ENCODE peak calls at places on chromosomes 7 and 10, in nine cellular contexts. One of them, this sample, is unnamed.

GRCh38 chr10:8182841-8183240 is 128.4 kb downstream of the GATA3 start:
- DNase-seq in psoas muscle: no peak
- DNase-seq in retinal pigment epithelial cell: no peak
- DNase-seq in kidney: no peak
- DNase-seq in pancreas: no peak
- DNase-seq in A549: no peak
- DNase-seq in uterus: no peak
- DNase-seq in astrocyte: no peak
- DNase-seq in endothelial cell: no peak
- DNase-seq in this sample: no peak

GRCh38 chr10:60944159-60944909 is at the start of gene RHOBTB1:
- DNase-seq in endothelial cell: peak; percentile 74
- DNase-seq in A549: peak; percentile 47
- DNase-seq in retinal pigment epithelial cell: peak; percentile 83
- DNase-seq in astrocyte: peak; percentile 77
- DNase-seq in uterus: peak; percentile 81
- DNase-seq in pancreas: peak; percentile 79
- DNase-seq in kidney: peak; percentile 93
- DNase-seq in psoas muscle: peak; percentile 91
- DNase-seq in this sample: peak; percentile 87

GRCh38 chr7:55192718-55193117 is 172.4 kb upstream of the LANCL2 start:
- DNase-seq in retinal pigment epithelial cell: peak; percentile 64
- DNase-seq in A549: no peak
- DNase-seq in psoas muscle: no peak
- DNase-seq in uterus: no peak
- DNase-seq in kidney: no peak
- DNase-seq in pancreas: no peak
- DNase-seq in astrocyte: peak; percentile 87
- DNase-seq in endothelial cell: no peak
- DNase-seq in this sample: no peak

GRCh38 chr7:155299539-155300202 is 2.0 kb downstream of the INSIG1 start:
- DNase-seq in A549: no peak
- DNase-seq in astrocyte: no peak
- DNase-seq in retinal pigment epithelial cell: peak; percentile 64
- DNase-seq in pancreas: no peak
- DNase-seq in uterus: no peak
- DNase-seq in psoas muscle: no peak
- DNase-seq in kidney: no peak
- DNase-seq in endothelial cell: no peak
- DNase-seq in this sample: no peak

GRCh38 chr10:74234569-74234968 is 83.5 kb downstream of the ADK start:
- DNase-seq in kidney: no peak
- DNase-seq in retinal pigment epithelial cell: no peak
- DNase-seq in psoas muscle: no peak
- DNase-seq in astrocyte: no peak
- DNase-seq in endothelial cell: no peak
- DNase-seq in A549: no peak
- DNase-seq in pancreas: no peak
- DNase-seq in uterus: no peak
- DNase-seq in this sample: no peak

GRCh38 chr10:78605800-78606350 is 462.9 kb upstream of the ZMIZ1 start:
- DNase-seq in psoas muscle: no peak
- DNase-seq in pancreas: no peak
- DNase-seq in retinal pigment epithelial cell: no peak
- DNase-seq in uterus: no peak
- DNase-seq in A549: peak; percentile 21
- DNase-seq in kidney: no peak
- DNase-seq in astrocyte: no peak
- DNase-seq in endothelial cell: no peak
- DNase-seq in this sample: no peak

GRCh38 chr10:44437837-44438752 is 53.2 kb upstream of the CXCL12 start:
- DNase-seq in A549: no peak
- DNase-seq in pancreas: no peak
- DNase-seq in retinal pigment epithelial cell: no peak
- DNase-seq in uterus: no peak
- DNase-seq in endothelial cell: no peak
- DNase-seq in astrocyte: no peak
- DNase-seq in psoas muscle: no peak
- DNase-seq in kidney: no peak
- DNase-seq in this sample: peak; percentile 59

GRCh38 chr7:68529221-68529620 is 1069.1 kb upstream of the AUTS2 start:
- DNase-seq in psoas muscle: no peak
- DNase-seq in A549: no peak
- DNase-seq in astrocyte: no peak
- DNase-seq in retinal pigment epithelial cell: no peak
- DNase-seq in pancreas: no peak
- DNase-seq in endothelial cell: no peak
- DNase-seq in kidney: no peak
- DNase-seq in uterus: no peak
- DNase-seq in this sample: no peak

GRCh38 chr7:101558742-101559325 is 70.3 kb downstream of the MYL10 start:
- DNase-seq in astrocyte: no peak
- DNase-seq in uterus: no peak
- DNase-seq in endothelial cell: no peak
- DNase-seq in retinal pigment epithelial cell: no peak
- DNase-seq in psoas muscle: peak; percentile 33
- DNase-seq in kidney: no peak
- DNase-seq in A549: no peak
- DNase-seq in pancreas: no peak
- DNase-seq in this sample: no peak

GRCh38 chr7:5514440-5515035 is 90.9 kb upstream of the TNRC18 start:
- DNase-seq in endothelial cell: no peak
- DNase-seq in kidney: no peak
- DNase-seq in retinal pigment epithelial cell: no peak
- DNase-seq in pancreas: no peak
- DNase-seq in uterus: no peak
- DNase-seq in astrocyte: no peak
- DNase-seq in A549: no peak
- DNase-seq in psoas muscle: no peak
- DNase-seq in this sample: no peak

GRCh38 chr7:43904533-43905208 is 1.7 kb downstream of the URGCP start:
- DNase-seq in pancreas: no peak
- DNase-seq in retinal pigment epithelial cell: no peak
- DNase-seq in A549: no peak
- DNase-seq in endothelial cell: no peak
- DNase-seq in kidney: no peak
- DNase-seq in uterus: no peak
- DNase-seq in psoas muscle: no peak
- DNase-seq in astrocyte: peak; percentile 16
- DNase-seq in this sample: no peak

GRCh38 chr7:100679927-100680588 is 6.5 kb downstream of the GNB2 start:
- DNase-seq in kidney: peak; percentile 54
- DNase-seq in endothelial cell: no peak
- DNase-seq in astrocyte: no peak
- DNase-seq in retinal pigment epithelial cell: no peak
- DNase-seq in A549: no peak
- DNase-seq in psoas muscle: peak; percentile 81
- DNase-seq in uterus: peak; percentile 58
- DNase-seq in pancreas: no peak
- DNase-seq in this sample: peak; percentile 88

GRCh38 chr10:87593702-87594101 is 66.0 kb upstream of the PAPSS2 start:
- DNase-seq in astrocyte: no peak
- DNase-seq in endothelial cell: no peak
- DNase-seq in kidney: no peak
- DNase-seq in A549: no peak
- DNase-seq in uterus: no peak
- DNase-seq in psoas muscle: no peak
- DNase-seq in retinal pigment epithelial cell: no peak
- DNase-seq in pancreas: no peak
- DNase-seq in this sample: no peak

DNA sequence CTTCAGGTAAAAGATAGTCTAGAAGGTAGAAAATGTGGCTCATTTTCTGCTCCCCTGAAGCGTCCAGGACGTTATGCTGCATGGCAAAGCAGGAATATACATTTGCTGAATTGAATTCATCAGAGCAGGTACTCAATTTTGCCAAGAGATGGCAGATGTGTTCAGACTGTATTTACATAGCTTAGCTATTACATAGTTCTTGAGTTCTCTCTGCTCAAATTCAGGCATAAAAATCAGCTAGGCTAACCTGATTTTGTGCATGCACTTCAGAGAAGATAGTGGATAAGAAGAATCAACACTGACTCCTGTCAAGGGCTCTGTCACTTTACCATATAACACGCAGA is 209.2 kb upstream of the FAM3C start:
- DNase-seq in kidney: no peak
- DNase-seq in psoas muscle: no peak
- DNase-seq in pancreas: no peak
- DNase-seq in uterus: no peak
- DNase-seq in astrocyte: no peak
- DNase-seq in retinal pigment epithelial cell: peak; percentile 17
- DNase-seq in endothelial cell: no peak
- DNase-seq in A549: no peak
- DNase-seq in this sample: no peak
- TF ChIP-seq CTCF in kidney: peak; percentile 4
- TF ChIP-seq CTCF in psoas muscle: no peak
- TF ChIP-seq CTCF in pancreas: no peak
- TF ChIP-seq CTCF in uterus: no peak
- TF ChIP-seq CTCF in astrocyte: peak; percentile 16
- TF ChIP-seq CTCF in retinal pigment epithelial cell: peak; percentile 45
- TF ChIP-seq CTCF in endothelial cell: no peak
- TF ChIP-seq CTCF in A549: no peak
- TF ChIP-seq CTCF in this sample: peak; percentile 51

GRCh38 chr7:30740417-30741181 is 11.3 kb upstream of the INMT start:
- DNase-seq in retinal pigment epithelial cell: no peak
- DNase-seq in psoas muscle: peak; percentile 88
- DNase-seq in kidney: peak; percentile 87
- DNase-seq in pancreas: peak; percentile 59
- DNase-seq in astrocyte: peak; percentile 18
- DNase-seq in uterus: peak; percentile 78
- DNase-seq in endothelial cell: peak; percentile 87
- DNase-seq in A549: peak; percentile 96
- DNase-seq in this sample: peak; percentile 80

GRCh38 chr7:30741289-30741688 is 10.6 kb upstream of the INMT start:
- DNase-seq in retinal pigment epithelial cell: no peak
- DNase-seq in pancreas: no peak
- DNase-seq in astrocyte: no peak
- DNase-seq in uterus: no peak
- DNase-seq in endothelial cell: no peak
- DNase-seq in psoas muscle: no peak
- DNase-seq in kidney: peak; percentile 33
- DNase-seq in A549: no peak
- DNase-seq in this sample: no peak

GRCh38 chr7:30744075-30744417 is 7.9 kb upstream of the INMT start:
- DNase-seq in astrocyte: no peak
- DNase-seq in psoas muscle: no peak
- DNase-seq in retinal pigment epithelial cell: no peak
- DNase-seq in uterus: no peak
- DNase-seq in pancreas: no peak
- DNase-seq in kidney: no peak
- DNase-seq in A549: no peak
- DNase-seq in endothelial cell: no peak
- DNase-seq in this sample: no peak

GRCh38 chr7:30745251-30745650 is 6.7 kb upstream of the INMT start:
- DNase-seq in uterus: peak; percentile 36
- DNase-seq in A549: no peak
- DNase-seq in retinal pigment epithelial cell: no peak
- DNase-seq in psoas muscle: no peak
- DNase-seq in kidney: no peak
- DNase-seq in endothelial cell: no peak
- DNase-seq in astrocyte: no peak
- DNase-seq in pancreas: no peak
- DNase-seq in this sample: peak; percentile 63

GRCh38 chr7:30743371-30744074 is 8.4 kb upstream of the INMT start:
- DNase-seq in endothelial cell: no peak
- DNase-seq in pancreas: no peak
- DNase-seq in astrocyte: no peak
- DNase-seq in psoas muscle: no peak
- DNase-seq in kidney: no peak
- DNase-seq in uterus: peak; percentile 36
- DNase-seq in A549: no peak
- DNase-seq in retinal pigment epithelial cell: no peak
- DNase-seq in this sample: no peak
- TF ChIP-seq CTCF in endothelial cell: no peak
- TF ChIP-seq CTCF in pancreas: no peak
- TF ChIP-seq CTCF in astrocyte: no peak
- TF ChIP-seq CTCF in psoas muscle: peak; percentile 25
- TF ChIP-seq CTCF in kidney: peak; percentile 38
- TF ChIP-seq CTCF in uterus: no peak
- TF ChIP-seq CTCF in A549: no peak
- TF ChIP-seq CTCF in retinal pigment epithelial cell: peak; percentile 16
- TF ChIP-seq CTCF in this sample: no peak

DNA sequence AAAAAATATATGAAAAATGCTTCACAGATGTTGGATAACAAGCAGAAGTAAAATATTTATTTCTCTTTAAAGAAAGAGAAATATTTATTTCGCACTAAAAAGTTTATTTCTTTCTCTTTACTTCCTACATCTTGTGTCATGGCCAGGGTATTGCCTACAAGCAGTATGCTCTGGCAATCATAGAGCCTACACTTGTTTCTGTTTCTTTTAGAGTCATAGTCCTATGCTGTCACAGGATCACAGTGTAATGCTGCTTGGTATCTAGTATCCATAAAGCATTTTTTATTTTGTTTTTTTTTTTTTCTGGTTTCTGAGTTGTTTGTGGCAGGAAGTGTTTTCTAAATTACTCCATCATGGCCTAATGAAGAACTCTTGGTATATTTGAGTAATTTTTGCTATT is 116.0 kb downstream of the ATRNL1 start:
- DNase-seq in uterus: no peak
- DNase-seq in pancreas: no peak
- DNase-seq in kidney: no peak
- DNase-seq in retinal pigment epithelial cell: no peak
- DNase-seq in astrocyte: no peak
- DNase-seq in psoas muscle: no peak
- DNase-seq in A549: no peak
- DNase-seq in endothelial cell: no peak
- DNase-seq in this sample: no peak
- TF ChIP-seq CTCF in uterus: no peak
- TF ChIP-seq CTCF in pancreas: no peak
- TF ChIP-seq CTCF in kidney: no peak
- TF ChIP-seq CTCF in retinal pigment epithelial cell: no peak
- TF ChIP-seq CTCF in astrocyte: no peak
- TF ChIP-seq CTCF in psoas muscle: no peak
- TF ChIP-seq CTCF in A549: no peak
- TF ChIP-seq CTCF in endothelial cell: no peak
- TF ChIP-seq CTCF in this sample: no peak

DNA sequence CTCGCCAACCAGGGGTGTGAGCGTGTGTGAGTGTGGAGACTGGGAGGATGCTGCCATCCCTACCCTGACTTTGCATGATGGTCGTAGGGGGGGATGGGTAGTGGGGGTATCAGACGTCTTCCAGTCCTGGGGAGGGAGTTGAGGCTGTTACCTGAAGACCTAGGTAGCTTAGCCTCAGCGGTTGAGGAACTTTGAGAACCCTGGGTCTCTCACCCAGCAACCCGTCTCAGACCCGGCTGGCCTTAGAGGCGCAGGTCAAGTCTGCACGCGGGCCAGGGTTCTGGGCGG is 2.7 kb downstream of the SLC4A2 start:
- DNase-seq in pancreas: no peak
- DNase-seq in psoas muscle: no peak
- DNase-seq in A549: no peak
- DNase-seq in astrocyte: no peak
- DNase-seq in retinal pigment epithelial cell: no peak
- DNase-seq in uterus: no peak
- DNase-seq in kidney: no peak
- DNase-seq in endothelial cell: no peak
- DNase-seq in this sample: no peak
- TF ChIP-seq CTCF in pancreas: no peak
- TF ChIP-seq CTCF in psoas muscle: no peak
- TF ChIP-seq CTCF in A549: no peak
- TF ChIP-seq CTCF in astrocyte: no peak
- TF ChIP-seq CTCF in retinal pigment epithelial cell: no peak
- TF ChIP-seq CTCF in uterus: no peak
- TF ChIP-seq CTCF in kidney: no peak
- TF ChIP-seq CTCF in endothelial cell: no peak
- TF ChIP-seq CTCF in this sample: no peak

This sample was measured in right atrium auricular region.